ENCODE peak calls at places on chromosomes 12 and 14, in four cellular contexts. One of them, this sample, is unnamed.

GRCh38 chr12:90548595-90548994 is 406.4 kb downstream of the CCER1 start:
- DNase-seq in H1: no peak
- DNase-seq in SK-N-SH: no peak
- DNase-seq in K562: no peak
- DNase-seq in this sample: no peak

GRCh38 chr12:80058586-80058985 is 40.8 kb upstream of the OTOGL start:
- DNase-seq in H1: no peak
- DNase-seq in K562: no peak
- DNase-seq in SK-N-SH: no peak
- DNase-seq in this sample: no peak

GRCh38 chr12:52181757-52182156 is 10.1 kb downstream of the KRT80 start:
- DNase-seq in H1: no peak
- DNase-seq in SK-N-SH: peak; percentile 67
- DNase-seq in K562: no peak
- DNase-seq in this sample: peak; percentile 36

GRCh38 chr14:97287956-97288355 is 490.8 kb downstream of the VRK1 start:
- DNase-seq in K562: no peak
- DNase-seq in SK-N-SH: no peak
- DNase-seq in H1: no peak
- DNase-seq in this sample: no peak

GRCh38 chr12:56958422-56958821 is 1.0 kb upstream of the RDH16 start:
- DNase-seq in SK-N-SH: no peak
- DNase-seq in K562: no peak
- DNase-seq in H1: no peak
- DNase-seq in this sample: no peak

GRCh38 chr12:102568151-102568815 is 87.9 kb upstream of the IGF1 start:
- DNase-seq in SK-N-SH: no peak
- DNase-seq in K562: no peak
- DNase-seq in H1: no peak
- DNase-seq in this sample: no peak

GRCh38 chr12:64797156-64797555 is 27.3 kb upstream of the TBC1D30 start:
- DNase-seq in K562: no peak
- DNase-seq in SK-N-SH: no peak
- DNase-seq in H1: no peak
- DNase-seq in this sample: no peak

GRCh38 chr14:55556929-55557623 is 22.9 kb upstream of the KTN1 start:
- DNase-seq in SK-N-SH: peak; percentile 66
- DNase-seq in K562: no peak
- DNase-seq in H1: no peak
- DNase-seq in this sample: no peak

GRCh38 chr12:49603721-49604120 is 1.7 kb downstream of the FAM186B start:
- DNase-seq in SK-N-SH: no peak
- DNase-seq in H1: no peak
- DNase-seq in K562: no peak
- DNase-seq in this sample: no peak

GRCh38 chr12:120199595-120200306 is 1.2 kb downstream of the RPLP0 start:
- DNase-seq in K562: peak; percentile 54
- DNase-seq in H1: no peak
- DNase-seq in SK-N-SH: no peak
- DNase-seq in this sample: no peak

GRCh38 chr12:8841778-8842177 is 19.4 kb downstream of the A2ML1 start:
- DNase-seq in K562: peak; percentile 29
- DNase-seq in H1: no peak
- DNase-seq in SK-N-SH: no peak
- DNase-seq in this sample: no peak

GRCh38 chr12:12716151-12716844 is 870 bp upstream of the CDKN1B start:
- DNase-seq in K562: no peak
- DNase-seq in H1: no peak
- DNase-seq in SK-N-SH: no peak
- DNase-seq in this sample: no peak

GRCh38 chr14:101590616-101591015 is 29.3 kb downstream of the DIO3 start:
- DNase-seq in SK-N-SH: peak; percentile 11
- DNase-seq in K562: no peak
- DNase-seq in H1: no peak
- DNase-seq in this sample: no peak

GRCh38 chr12:95339086-95339788 is 121.6 kb downstream of the VEZT start:
- DNase-seq in H1: no peak
- DNase-seq in SK-N-SH: no peak
- DNase-seq in K562: no peak
- DNase-seq in this sample: no peak

GRCh38 chr12:9348906-9349518 is 140.8 kb upstream of the PZP start:
- DNase-seq in SK-N-SH: no peak
- DNase-seq in K562: no peak
- DNase-seq in H1: no peak
- DNase-seq in this sample: no peak

GRCh38 chr12:29711381-29711780 is 72.4 kb downstream of the TMTC1 start:
- DNase-seq in H1: no peak
- DNase-seq in K562: no peak
- DNase-seq in SK-N-SH: no peak
- DNase-seq in this sample: no peak

GRCh38 chr12:4148418-4149056 is 125.0 kb upstream of the CCND2 start:
- DNase-seq in SK-N-SH: no peak
- DNase-seq in H1: no peak
- DNase-seq in K562: no peak
- DNase-seq in this sample: no peak

GRCh38 chr12:120438495-120439198 is 734 bp downstream of the COX6A1 start:
- DNase-seq in K562: peak; percentile 23
- DNase-seq in H1: no peak
- DNase-seq in SK-N-SH: no peak
- DNase-seq in this sample: no peak

GRCh38 chr12:115506822-115507629 is 770.5 kb downstream of the MED13L start:
- DNase-seq in SK-N-SH: no peak
- DNase-seq in K562: no peak
- DNase-seq in H1: no peak
- DNase-seq in this sample: peak; percentile 13

GRCh38 chr12:93226356-93226755 is 151.4 kb upstream of the NUDT4 start:
- DNase-seq in H1: no peak
- DNase-seq in K562: no peak
- DNase-seq in SK-N-SH: no peak
- DNase-seq in this sample: no peak

GRCh38 chr14:67738740-67739504 is 37.2 kb downstream of the RDH12 start:
- DNase-seq in H1: no peak
- DNase-seq in SK-N-SH: no peak
- DNase-seq in K562: peak; percentile 43
- DNase-seq in this sample: no peak

GRCh38 chr12:42444192-42444943 is 118.4 kb downstream of the PPHLN1 start:
- DNase-seq in H1: no peak
- DNase-seq in SK-N-SH: no peak
- DNase-seq in K562: peak; percentile 55
- DNase-seq in this sample: no peak

GRCh38 chr12:121861549-121862254 is 3.0 kb upstream of the HPD start:
- DNase-seq in H1: no peak
- DNase-seq in SK-N-SH: peak; percentile 60
- DNase-seq in K562: peak; percentile 50
- DNase-seq in this sample: no peak

GRCh38 chr12:646303-647038 is 16.8 kb downstream of the NINJ2 start:
- DNase-seq in H1: no peak
- DNase-seq in SK-N-SH: no peak
- DNase-seq in K562: peak; percentile 43
- DNase-seq in this sample: no peak

GRCh38 chr14:23177181-23177580 is 6.3 kb downstream of the SLC7A8 start:
- DNase-seq in SK-N-SH: no peak
- DNase-seq in H1: no peak
- DNase-seq in K562: no peak
- DNase-seq in this sample: no peak

GRCh38 chr14:56379956-56380355 is 199.6 kb upstream of the TMEM260 start:
- DNase-seq in SK-N-SH: no peak
- DNase-seq in H1: no peak
- DNase-seq in K562: no peak
- DNase-seq in this sample: no peak

GRCh38 chr12:3897400-3897910 is 24.3 kb upstream of the PARP11 start:
- DNase-seq in K562: no peak
- DNase-seq in H1: no peak
- DNase-seq in SK-N-SH: no peak
- DNase-seq in this sample: no peak

GRCh38 chr12:19978193-19978592 is 390.1 kb upstream of the PDE3A start:
- DNase-seq in SK-N-SH: no peak
- DNase-seq in K562: no peak
- DNase-seq in H1: no peak
- DNase-seq in this sample: no peak

GRCh38 chr12:24473097-24473496 is 475.8 kb downstream of the BCAT1 start:
- DNase-seq in SK-N-SH: no peak
- DNase-seq in K562: no peak
- DNase-seq in H1: no peak
- DNase-seq in this sample: no peak

GRCh38 chr12:29782285-29782820 is 1.4 kb downstream of the TMTC1 start:
- DNase-seq in H1: no peak
- DNase-seq in SK-N-SH: no peak
- DNase-seq in K562: no peak
- DNase-seq in this sample: no peak

GRCh38 chr14:76352639-76353281 is 23.2 kb upstream of the ESRRB start:
- DNase-seq in H1: peak; percentile 36
- DNase-seq in K562: no peak
- DNase-seq in SK-N-SH: peak; percentile 90
- DNase-seq in this sample: peak; percentile 88

GRCh38 chr12:92600052-92600451 is 102.7 kb upstream of the PLEKHG7 start:
- DNase-seq in H1: no peak
- DNase-seq in SK-N-SH: no peak
- DNase-seq in K562: no peak
- DNase-seq in this sample: no peak

GRCh38 chr14:93369393-93370266 is 22.6 kb downstream of the COX8C start:
- DNase-seq in SK-N-SH: no peak
- DNase-seq in H1: no peak
- DNase-seq in K562: no peak
- DNase-seq in this sample: no peak
- TF ChIP-seq TEAD4 in SK-N-SH: no peak
- TF ChIP-seq TEAD4 in H1: no peak
- TF ChIP-seq TEAD4 in K562: no peak
- TF ChIP-seq TEAD4 in this sample: no peak

GRCh38 chr12:129903956-129904769 is at the start of gene TMEM132D:
- DNase-seq in H1: no peak
- DNase-seq in SK-N-SH: peak; percentile 39
- DNase-seq in K562: no peak
- DNase-seq in this sample: peak; percentile 19
- TF ChIP-seq TEAD4 in H1: no peak
- TF ChIP-seq TEAD4 in SK-N-SH: no peak
- TF ChIP-seq TEAD4 in K562: no peak
- TF ChIP-seq TEAD4 in this sample: no peak

GRCh38 chr12:46223047-46223446 is 45.8 kb downstream of the SLC38A1 start:
- DNase-seq in K562: no peak
- DNase-seq in SK-N-SH: no peak
- DNase-seq in H1: no peak
- DNase-seq in this sample: no peak
- TF ChIP-seq TEAD4 in K562: no peak
- TF ChIP-seq TEAD4 in SK-N-SH: no peak
- TF ChIP-seq TEAD4 in H1: no peak
- TF ChIP-seq TEAD4 in this sample: no peak

DNA sequence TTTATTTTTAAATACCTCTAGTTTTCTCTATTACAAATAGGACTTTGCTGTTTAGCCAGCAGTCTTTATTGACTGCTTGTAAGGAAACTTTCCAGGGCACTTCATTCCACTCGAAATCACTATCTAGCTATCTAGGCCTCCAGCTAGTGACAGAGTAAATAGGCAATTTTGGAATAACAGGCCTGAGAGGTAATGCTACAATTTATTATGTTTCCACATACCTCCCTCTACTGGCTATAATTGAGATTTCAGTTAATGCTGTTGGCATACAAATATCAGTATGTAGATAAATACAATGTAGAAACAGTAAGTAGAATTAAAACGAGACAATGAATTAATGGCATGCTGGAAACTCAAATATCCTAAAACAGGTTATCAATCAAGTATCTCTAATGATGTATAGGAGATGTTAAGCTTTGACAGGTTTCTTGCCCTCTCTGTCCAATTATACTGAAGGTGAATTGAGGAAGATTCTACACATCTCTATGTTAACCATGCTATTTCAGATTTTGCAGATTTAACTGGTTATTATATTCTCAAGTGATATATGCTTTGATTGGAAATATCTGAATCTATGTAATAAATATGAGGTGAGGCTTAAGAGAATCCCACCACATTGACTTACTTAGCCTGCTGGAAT is 7.2 kb downstream of the DTD2 start:
- DNase-seq in K562: peak; percentile 28
- DNase-seq in H1: no peak
- DNase-seq in SK-N-SH: peak; percentile 65
- DNase-seq in this sample: no peak
- TF ChIP-seq TEAD4 in K562: no peak
- TF ChIP-seq TEAD4 in H1: no peak
- TF ChIP-seq TEAD4 in SK-N-SH: no peak
- TF ChIP-seq TEAD4 in this sample: no peak

GRCh38 chr12:105226219-105226618 is 9.8 kb downstream of the APPL2 start:
- DNase-seq in SK-N-SH: peak; percentile 73
- DNase-seq in H1: no peak
- DNase-seq in K562: peak; percentile 20
- DNase-seq in this sample: no peak
- TF ChIP-seq TEAD4 in SK-N-SH: peak; percentile 27
- TF ChIP-seq TEAD4 in H1: no peak
- TF ChIP-seq TEAD4 in K562: no peak
- TF ChIP-seq TEAD4 in this sample: no peak

GRCh38 chr12:108895220-108895802 is 15.4 kb downstream of the DAO start:
- DNase-seq in H1: no peak
- DNase-seq in K562: no peak
- DNase-seq in SK-N-SH: no peak
- DNase-seq in this sample: no peak

GRCh38 chr12:108896331-108896730 is 16.4 kb downstream of the DAO start:
- DNase-seq in H1: no peak
- DNase-seq in K562: no peak
- DNase-seq in SK-N-SH: no peak
- DNase-seq in this sample: no peak

GRCh38 chr12:108896817-108897216 is 16.9 kb downstream of the DAO start:
- DNase-seq in SK-N-SH: no peak
- DNase-seq in K562: no peak
- DNase-seq in H1: no peak
- DNase-seq in this sample: no peak

GRCh38 chr12:108899145-108899544 is 19.3 kb downstream of the DAO start:
- DNase-seq in H1: no peak
- DNase-seq in K562: no peak
- DNase-seq in SK-N-SH: no peak
- DNase-seq in this sample: no peak
- TF ChIP-seq TEAD4 in H1: no peak
- TF ChIP-seq TEAD4 in K562: no peak
- TF ChIP-seq TEAD4 in SK-N-SH: no peak
- TF ChIP-seq TEAD4 in this sample: no peak

DNA sequence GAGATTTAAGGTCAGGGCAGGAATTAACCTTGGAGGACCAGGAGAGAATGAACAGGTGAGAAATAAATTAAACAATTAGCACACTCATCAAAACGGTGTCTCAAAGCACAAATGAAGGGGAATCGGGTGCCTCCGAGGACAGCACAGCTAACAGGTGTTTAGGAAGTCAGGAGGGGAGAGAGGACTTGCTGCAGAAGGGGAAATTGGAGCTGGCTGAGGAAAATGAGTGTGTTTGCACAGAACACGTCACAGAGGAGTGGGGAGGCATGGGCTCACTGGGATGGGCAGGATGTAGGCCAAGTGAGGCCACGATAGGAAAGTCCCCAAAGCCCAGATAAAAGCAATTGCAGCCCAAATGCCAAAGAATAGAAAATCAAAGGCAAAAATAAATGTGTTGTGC is 121.7 kb downstream of the ZNF664 start:
- DNase-seq in K562: no peak
- DNase-seq in SK-N-SH: no peak
- DNase-seq in H1: no peak
- DNase-seq in this sample: no peak
- TF ChIP-seq TEAD4 in K562: no peak
- TF ChIP-seq TEAD4 in SK-N-SH: no peak
- TF ChIP-seq TEAD4 in H1: no peak
- TF ChIP-seq TEAD4 in this sample: no peak